ENCODE peak calls at places on chromosomes 1 and 21, in four cellular contexts. H, O, Y and F are unnamed samples.

GRCh38 chr1:78102082-78102481 is 56.3 kb downstream of the GIPC2 start:
- DNase-seq in Y (no peak), H (peak), O (no peak), F (no peak)

GRCh38 chr1:109821221-109821669 is 57.5 kb upstream of the EPS8L3 start:
- DNase-seq in H (peak), O (no peak), Y (no peak), F (no peak)

GRCh38 chr1:103194060-103194459 is 85.7 kb upstream of the COL11A1 start:
- DNase-seq in O (no peak), Y (no peak), H (peak), F (no peak)

GRCh38 chr1:222283147-222283768 is 264.6 kb downstream of the HHIPL2 start:
- DNase-seq in Y (no peak), H (peak), O (no peak), F (no peak)

GRCh38 chr1:30452925-30453324 is 270.5 kb downstream of the MATN1 start:
- DNase-seq in Y (no peak), H (no peak), O (no peak), F (no peak)

GRCh38 chr1:245378352-245379144 is 223.8 kb downstream of the KIF26B start:
- DNase-seq in Y (no peak), O (no peak), H (no peak), F (no peak)

GRCh38 chr1:227225715-227226346 is 92.5 kb downstream of the CDC42BPA start:
- DNase-seq in H (peak), O (no peak), Y (no peak), F (no peak)

GRCh38 chr1:226652613-226653012 is 86.5 kb downstream of the ITPKB start:
- DNase-seq in O (no peak), H (no peak), Y (no peak), F (no peak)

GRCh38 chr1:112536561-112536960 is 27.8 kb downstream of the WNT2B start:
- DNase-seq in H (peak), O (no peak), Y (no peak), F (no peak)

GRCh38 chr1:247681288-247681897 is 1.9 kb upstream of the OR13G1 start:
- DNase-seq in O (no peak), Y (no peak), H (peak), F (peak)

GRCh38 chr1:15324867-15325335 is 77.9 kb downstream of the FHAD1 start:
- DNase-seq in O (no peak), H (no peak), Y (no peak), F (no peak)

GRCh38 chr1:172108494-172108893 is 267.2 kb downstream of the DNM3 start:
- DNase-seq in O (no peak), H (no peak), Y (no peak), F (no peak)

GRCh38 chr1:54546651-54547348 is 1.2 kb upstream of the ACOT11 start:
- DNase-seq in Y (no peak), H (no peak), O (no peak), F (no peak)

GRCh38 chr1:210262167-210262896 is 29.7 kb downstream of the SERTAD4 start:
- DNase-seq in Y (no peak), O (no peak), H (peak), F (no peak)

GRCh38 chr1:177800386-177801058 is 169.3 kb downstream of the SEC16B start:
- DNase-seq in O (no peak), H (peak), Y (no peak), F (peak)

GRCh38 chr1:54955359-54955758 is 25.1 kb upstream of the TMEM61 start:
- DNase-seq in Y (no peak), H (peak), O (no peak), F (no peak)

GRCh38 chr1:237736372-237737029 is 154.2 kb downstream of the ZP4 start:
- DNase-seq in O (no peak), H (no peak), Y (no peak), F (no peak)

GRCh38 chr1:156053770-156054499 is at the start of gene UBQLN4:
- DNase-seq in O (peak), H (peak), Y (peak), F (peak)

GRCh38 chr1:5868931-5869500 is 123.2 kb downstream of the NPHP4 start:
- DNase-seq in Y (no peak), O (no peak), H (no peak), F (no peak)

GRCh38 chr1:45275054-45275453 is 51.6 kb upstream of the HPDL start:
- DNase-seq in O (no peak), H (no peak), Y (no peak), F (no peak)

GRCh38 chr1:192580351-192580962 is 4.9 kb downstream of the RGS1 start:
- DNase-seq in H (peak), Y (no peak), O (no peak), F (no peak)

GRCh38 chr1:199056721-199057120 is 417.9 kb downstream of the PTPRC start:
- DNase-seq in Y (no peak), H (no peak), O (no peak), F (no peak)

GRCh38 chr1:40041466-40041838 is 923 bp downstream of the CAP1 start:
- DNase-seq in H (no peak), O (no peak), Y (no peak), F (no peak)

GRCh38 chr1:10078494-10078893 is 45.7 kb downstream of the UBE4B start:
- DNase-seq in O (no peak), H (no peak), Y (no peak), F (no peak)

GRCh38 chr1:63327417-63328139 is 5.2 kb downstream of the FOXD3 start:
- DNase-seq in H (peak), O (peak), Y (peak), F (peak)

GRCh38 chr1:54973205-54973921 is 7.1 kb upstream of the TMEM61 start:
- DNase-seq in O (no peak), Y (no peak), H (peak), F (no peak)

GRCh38 chr1:16607433-16607851 is 5.9 kb downstream of the NBPF1 start:
- DNase-seq in O (no peak), H (no peak), Y (no peak), F (no peak)

GRCh38 chr1:182211364-182211763 is 149.9 kb upstream of the ZNF648 start:
- DNase-seq in O (no peak), H (no peak), Y (no peak), F (no peak)

GRCh38 chr1:11058595-11059165 is 1.1 kb downstream of the SRM start:
- DNase-seq in Y (no peak), O (no peak), H (no peak), F (peak)

GRCh38 chr1:186139115-186139514 is 235.9 kb downstream of the TPR start:
- DNase-seq in Y (no peak), H (no peak), O (no peak), F (no peak)

GRCh38 chr1:113141650-113142473 is 68.9 kb downstream of the LRIG2 start:
- DNase-seq in Y (no peak), O (no peak), H (peak), F (no peak)

GRCh38 chr1:53311104-53311908 is 16.6 kb downstream of the LRP8 start:
- DNase-seq in Y (no peak), H (no peak), O (no peak), F (no peak)

GRCh38 chr21:37073417-37074194 is 552 bp downstream of the TTC3 start:
- DNase-seq in Y (peak), O (peak), H (peak), F (no peak)